ENCODE peak calls at places on chromosomes 16 and 17, in seven cellular contexts. V, A, X, U, K, P and Y are unnamed samples. For H3K4me1 and H3K36me3, the result is how much of the 10 kb centered on the place peaks cover.

GRCh38 chr16:48106445-48106844 is 49.3 kb downstream of the ABCC12 start:
- DNase-seq in U (no peak), X (no peak), P (no peak), V (no peak), K (no peak), A (no peak), Y (no peak)

GRCh38 chr17:3796822-3797170 is 4.2 kb downstream of the ITGAE start:
- DNase-seq in U (no peak), K (no peak), A (no peak), X (no peak), P (no peak), V (no peak), Y (no peak)

GRCh38 chr17:45172541-45173286 is 11.0 kb downstream of the HEXIM2 start:
- DNase-seq in A (peak), K (no peak), P (peak), X (peak), U (peak), V (peak), Y (peak)

GRCh38 chr17:77872714-77873517 is 85.6 kb upstream of the TNRC6C start:
- DNase-seq in X (no peak), K (no peak), P (no peak), U (no peak), V (no peak), A (no peak), Y (no peak)

GRCh38 chr16:31388535-31388934 is 4.6 kb upstream of the ITGAD start:
- DNase-seq in V (no peak), A (no peak), U (no peak), P (no peak), K (no peak), X (no peak), Y (no peak)

GRCh38 chr17:27540300-27541105 is 84.3 kb downstream of the KSR1 start:
- DNase-seq in P (peak), V (peak), K (no peak), X (no peak), A (no peak), U (peak), Y (no peak)

GRCh38 chr16:70713342-70713741 is 27.5 kb upstream of the MTSS2 start:
- DNase-seq in X (no peak), A (no peak), P (no peak), K (no peak), V (no peak), U (no peak), Y (no peak)

GRCh38 chr17:3030096-3030495 is 33.3 kb downstream of the OR1D5 start:
- DNase-seq in V (no peak), X (no peak), P (peak), A (no peak), U (peak), K (peak), Y (no peak)

GRCh38 chr17:3539881-3540540 is 17.6 kb downstream of the TRPV3 start:
- DNase-seq in A (no peak), K (no peak), U (no peak), X (no peak), P (no peak), V (peak), Y (peak)

GRCh38 chr17:7235693-7236665 is 1.7 kb upstream of the DVL2 start:
- DNase-seq in U (peak), A (peak), K (no peak), V (peak), P (peak), X (no peak), Y (no peak)

GRCh38 chr17:78707016-78707415 is 75.1 kb downstream of the CYTH1 start:
- DNase-seq in A (no peak), X (no peak), U (peak), P (peak), K (peak), V (no peak), Y (no peak)

GRCh38 chr16:12532871-12533610 is 270.6 kb downstream of the CPPED1 start:
- DNase-seq in P (no peak), V (no peak), X (no peak), U (no peak), A (no peak), K (no peak), Y (peak)

GRCh38 chr16:1993731-1994131 is 4.0 kb downstream of the SYNGR3 start:
- DNase-seq in P (no peak), U (peak), K (no peak), V (no peak), A (no peak), X (no peak), Y (no peak)

GRCh38 chr17:12927541-12928425 is 90.0 kb downstream of the ELAC2 start:
- DNase-seq in P (no peak), U (no peak), V (peak), A (no peak), X (no peak), K (peak), Y (no peak)

GRCh38 chr17:80460286-80460881 is 16.0 kb downstream of the NPTX1 start:
- DNase-seq in V (no peak), A (no peak), K (no peak), U (no peak), X (no peak), P (no peak), Y (no peak)

GRCh38 chr17:6471531-6472465 is 27.5 kb downstream of the PIMREG start:
- DNase-seq in K (peak), P (peak), V (no peak), U (peak), X (no peak), A (peak), Y (no peak)

GRCh38 chr16:49015189-49015540 is 266.5 kb downstream of the CBLN1 start:
- DNase-seq in X (no peak), K (no peak), U (no peak), V (no peak), P (no peak), A (no peak), Y (no peak)

GRCh38 chr16:2519711-2520080 is 475 bp upstream of the AMDHD2 start:
- DNase-seq in K (no peak), A (no peak), P (no peak), X (no peak), V (no peak), U (no peak), Y (no peak)

GRCh38 chr17:60827920-60828319 is 150.3 kb downstream of the BCAS3 start:
- DNase-seq in P (no peak), K (no peak), V (no peak), U (no peak), X (no peak), A (no peak), Y (no peak)

DNA sequence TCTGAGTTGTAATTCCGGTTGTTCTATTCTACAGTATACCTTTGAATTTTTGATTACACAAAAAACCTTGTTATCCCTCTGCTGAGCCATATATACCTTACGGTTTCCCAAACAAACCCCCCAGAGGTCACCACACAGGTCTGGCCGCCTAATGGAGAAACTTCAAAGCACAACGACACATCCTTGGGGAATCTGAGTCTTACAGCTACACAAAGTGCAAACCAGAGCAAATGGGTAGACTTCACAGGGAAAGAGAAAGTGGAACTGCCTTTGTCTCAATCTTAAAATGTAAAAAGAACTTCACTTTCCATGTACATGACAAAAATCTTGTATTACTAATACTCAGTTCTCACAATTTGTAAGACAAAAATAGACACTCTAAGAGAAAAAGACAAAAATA is 2.7 kb downstream of the FBXO31 start:
- DNase-seq in X (no peak), V (no peak), U (no peak), K (no peak), P (peak), A (no peak), Y (no peak)
- H3K4me3 ChIP-seq in X (no peak), V (no peak), U (peak), K (no peak), P (peak), A (peak), Y (peak)

DNA sequence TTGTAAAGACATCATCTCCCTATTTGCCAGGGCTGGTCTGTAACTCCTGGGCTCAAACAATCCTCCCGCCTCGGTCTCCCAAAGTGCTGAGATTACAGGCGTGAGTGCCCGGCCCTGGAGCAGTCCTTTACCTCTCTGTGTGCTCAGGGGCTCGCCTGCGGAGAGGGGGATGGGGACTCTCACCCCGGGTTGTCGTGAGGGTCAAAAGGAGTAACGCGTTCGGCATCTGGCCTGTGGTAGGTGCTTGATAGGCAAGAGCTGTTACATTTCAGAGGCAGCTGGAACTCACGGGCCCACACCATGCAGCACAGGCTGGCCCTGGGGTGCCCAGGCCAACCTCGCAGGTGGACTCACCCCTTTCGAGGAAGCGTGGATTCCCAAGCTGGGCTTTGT is 46.8 kb upstream of the DOC2B start:
- DNase-seq in U (no peak), V (no peak), K (no peak), A (no peak), X (no peak), P (no peak), Y (no peak)
- H3K4me1 ChIP-seq in U (under half), V (under half), K (under half), A (under half), X (under half), P (under half), Y (under half)

GRCh38 chr16:89791278-89791995 is 25.0 kb downstream of the FANCA start:
- DNase-seq in P (no peak), K (no peak), V (no peak), A (no peak), X (no peak), U (no peak), Y (no peak)
- H3K36me3 ChIP-seq in P (under half), K (under half), V (under half), A (half or more), X (under half), U (under half), Y (under half)

GRCh38 chr17:1783271-1783670 is 21.4 kb downstream of the SERPINF1 start:
- DNase-seq in P (no peak), V (no peak), A (no peak), K (no peak), X (no peak), U (no peak), Y (no peak)
- H3K4me3 ChIP-seq in P (no peak), V (no peak), A (no peak), K (no peak), X (no peak), U (no peak), Y (no peak)

GRCh38 chr17:41394254-41395016 is 3.0 kb downstream of the KRT31 start:
- DNase-seq in V (no peak), K (no peak), A (no peak), X (no peak), P (peak), U (peak), Y (no peak)

GRCh38 chr17:41393826-41394225 is 3.6 kb downstream of the KRT31 start:
- DNase-seq in X (no peak), V (no peak), U (no peak), K (no peak), A (no peak), P (no peak), Y (no peak)

GRCh38 chr17:41393294-41393693 is 4.1 kb downstream of the KRT31 start:
- DNase-seq in X (no peak), U (no peak), K (no peak), P (peak), A (no peak), V (no peak), Y (no peak)

GRCh38 chr17:41396340-41396739 is 1.1 kb downstream of the KRT31 start:
- DNase-seq in U (no peak), K (no peak), V (no peak), X (no peak), P (no peak), A (no peak), Y (no peak)

GRCh38 chr17:41397003-41397665 is at the start of gene KRT31:
- DNase-seq in A (no peak), P (no peak), V (no peak), X (no peak), K (no peak), U (no peak), Y (no peak)
- H3K4me1 ChIP-seq in A (under half), P (under half), V (under half), X (under half), K (under half), U (under half), Y (under half)